ENCODE peak calls at places on chromosomes 16 and 17, in ten cellular contexts. Q is hippocampal formation; P is stimulated activated CD4-positive, alpha-beta T cell treated with anti-CD3 and anti-CD28 coated beads, Interleukin-15, amount 100 ng/mL, for 24 hours; F is frontal cortex; I is NCI-H1048; L is H4; H is stimulated activated CD8-positive, alpha-beta memory T cell treated with anti-CD3 and anti-CD28 coated beads, Interleukin-7, amount 100 ng/mL, for 24 hours; C is nucleus accumbens; G is M059J; S is adrenal gland. Z is an unnamed sample.

GRCh38 chr17:82372063-82372590 is 562 bp downstream of the UTS2R start:
- DNase-seq in Q (no peak), P (no peak), F (no peak), I (no peak), L (no peak), H (no peak), C (no peak), G (no peak), S (no peak), Z (no peak)

GRCh38 chr17:74957935-74958549 is 14.5 kb downstream of the HID1 start:
- DNase-seq in Q (peak), P (peak), F (peak), I (no peak), L (peak), H (peak), C (peak), G (peak), S (peak), Z (no peak)

GRCh38 chr16:4780235-4780634 is 7.9 kb downstream of the SEPTIN12 start:
- DNase-seq in Q (no peak), P (no peak), F (no peak), I (no peak), L (no peak), H (no peak), C (no peak), G (peak), S (no peak), Z (no peak)

GRCh38 chr17:60827920-60828319 is 150.3 kb downstream of the BCAS3 start:
- DNase-seq in Q (no peak), P (no peak), F (no peak), I (no peak), L (no peak), H (no peak), C (no peak), G (no peak), S (no peak), Z (no peak)

GRCh38 chr16:10613771-10614485 is 33.5 kb upstream of the EMP2 start:
- DNase-seq in Q (no peak), P (no peak), F (no peak), I (no peak), L (no peak), H (no peak), C (no peak), G (no peak), S (no peak), Z (no peak)

GRCh38 chr17:43868236-43868994 is 21.4 kb downstream of the CD300LG start:
- DNase-seq in Q (no peak), P (no peak), F (no peak), I (no peak), L (no peak), H (no peak), C (no peak), G (no peak), S (no peak), Z (no peak)

GRCh38 chr17:76735586-76736348 is 1.4 kb downstream of the SRSF2 start:
- DNase-seq in Q (no peak), P (no peak), F (no peak), I (no peak), L (no peak), H (no peak), C (no peak), G (no peak), S (no peak), Z (no peak)

GRCh38 chr16:21150375-21151001 is at the start of gene DNAH3:
- DNase-seq in Q (no peak), P (no peak), F (no peak), I (no peak), L (no peak), H (no peak), C (no peak), G (peak), S (no peak), Z (no peak)

GRCh38 chr16:7345423-7345822 is 12.8 kb downstream of the RBFOX1 start:
- DNase-seq in Q (no peak), P (no peak), F (no peak), I (no peak), L (no peak), H (no peak), C (no peak), G (no peak), S (no peak), Z (no peak)

GRCh38 chr17:72462814-72463213 is 342.0 kb downstream of the SOX9 start:
- DNase-seq in Q (no peak), P (no peak), F (no peak), I (no peak), L (no peak), H (no peak), C (no peak), G (peak), S (no peak), Z (no peak)

GRCh38 chr16:75070055-75070841 is 46.3 kb downstream of the LDHD start:
- DNase-seq in Q (peak), P (no peak), F (no peak), I (no peak), L (no peak), H (no peak), C (peak), G (no peak), S (no peak), Z (no peak)

GRCh38 chr17:76266244-76266938 is 1.2 kb downstream of the UBALD2 start:
- DNase-seq in Q (no peak), P (peak), F (no peak), I (no peak), L (no peak), H (no peak), C (no peak), G (peak), S (no peak), Z (no peak)

GRCh38 chr16:11105038-11105903 is 150.7 kb downstream of the SOCS1 start:
- DNase-seq in Q (peak), P (peak), F (peak), I (no peak), L (peak), H (no peak), C (no peak), G (peak), S (peak), Z (peak)

GRCh38 chr16:73298562-73298961 is 250.6 kb upstream of the ZFHX3 start:
- DNase-seq in Q (no peak), P (no peak), F (no peak), I (no peak), L (peak), H (no peak), C (no peak), G (peak), S (no peak), Z (no peak)

Z was measured in non-pigmented ciliary epithelial cell.